ENCODE peak calls at places on chromosomes 7 and 10, in seven cellular contexts. I is transverse colon; M is lower lobe of right lung; Y is sigmoid colon; W is CD8-positive, alpha-beta memory T cell; N is upper lobe of right lung; A is H1. E is an unnamed sample.

GRCh38 chr10:52871191-52871843 is 98.7 kb upstream of the MBL2 start:
- DNase-seq in I (no peak), M (no peak), Y (no peak), W (no peak), N (no peak), A (no peak), E (no peak)

GRCh38 chr10:133388973-133389818 is 4.8 kb upstream of the MTG1 start:
- DNase-seq in I (peak), M (peak), Y (peak), W (peak), N (peak), A (no peak), E (no peak)

GRCh38 chr10:103983367-103983911 is 16.5 kb downstream of the SLK start:
- DNase-seq in I (no peak), M (no peak), Y (no peak), W (no peak), N (no peak), A (no peak), E (peak)

GRCh38 chr10:112039823-112040222 is 143.7 kb downstream of the GPAM start:
- DNase-seq in I (no peak), M (no peak), Y (no peak), W (no peak), N (no peak), A (no peak), E (no peak)

GRCh38 chr7:659306-659847 is 67.1 kb upstream of the DNAAF5 start:
- DNase-seq in I (no peak), M (peak), Y (no peak), W (no peak), N (no peak), A (no peak), E (no peak)

GRCh38 chr7:137209151-137209822 is 134.2 kb downstream of the PTN start:
- DNase-seq in I (no peak), M (no peak), Y (no peak), W (no peak), N (no peak), A (no peak), E (no peak)

GRCh38 chr7:154583454-154583853 is 419.5 kb downstream of the PAXIP1 start:
- DNase-seq in I (no peak), M (no peak), Y (no peak), W (no peak), N (no peak), A (no peak), E (no peak)

GRCh38 chr10:128784444-128784843 is 658.2 kb upstream of the MKI67 start:
- DNase-seq in I (no peak), M (no peak), Y (no peak), W (no peak), N (no peak), A (no peak), E (no peak)

GRCh38 chr7:122217125-122217524 is 73.1 kb upstream of the AASS start:
- DNase-seq in I (no peak), M (no peak), Y (no peak), W (no peak), N (no peak), A (no peak), E (no peak)

GRCh38 chr10:90293629-90294028 is 564.2 kb downstream of the HTR7 start:
- DNase-seq in I (no peak), M (no peak), Y (no peak), W (no peak), N (no peak), A (no peak), E (no peak)

GRCh38 chr7:102823715-102824114 is 74.9 kb downstream of the FAM185A start:
- DNase-seq in I (no peak), M (no peak), Y (no peak), W (no peak), N (no peak), A (no peak), E (no peak)

GRCh38 chr10:76970795-76971519 is 666.7 kb downstream of the KCNMA1 start:
- DNase-seq in I (no peak), M (no peak), Y (no peak), W (no peak), N (no peak), A (no peak), E (no peak)

GRCh38 chr10:3091346-3091787 is 24.0 kb downstream of the PFKP start:
- DNase-seq in I (no peak), M (peak), Y (no peak), W (no peak), N (peak), A (no peak), E (no peak)

GRCh38 chr10:88582806-88583583 is at the start of gene RNLS:
- DNase-seq in I (peak), M (peak), Y (peak), W (peak), N (peak), A (peak), E (peak)

GRCh38 chr10:110774069-110775021 is 97.4 kb upstream of the PDCD4 start:
- DNase-seq in I (no peak), M (no peak), Y (no peak), W (no peak), N (no peak), A (no peak), E (no peak)

GRCh38 chr10:119675483-119676170 is 24.4 kb downstream of the BAG3 start:
- DNase-seq in I (no peak), M (no peak), Y (no peak), W (no peak), N (no peak), A (no peak), E (no peak)

GRCh38 chr7:123237-123636 is 69.1 kb upstream of the FAM20C start:
- DNase-seq in I (no peak), M (no peak), Y (no peak), W (no peak), N (no peak), A (no peak), E (no peak)

GRCh38 chr10:69801434-69802315 is at the start of gene COL13A1:
- DNase-seq in I (peak), M (peak), Y (no peak), W (no peak), N (peak), A (peak), E (no peak)

GRCh38 chr10:13525683-13526082 is 3.1 kb downstream of the BEND7 start:
- DNase-seq in I (no peak), M (no peak), Y (no peak), W (no peak), N (no peak), A (no peak), E (no peak)

GRCh38 chr7:99399597-99399996 is 8.8 kb downstream of the PDAP1 start:
- DNase-seq in I (no peak), M (peak), Y (no peak), W (no peak), N (no peak), A (no peak), E (no peak)

GRCh38 chr7:94228678-94229077 is 166.0 kb upstream of the COL1A2 start:
- DNase-seq in I (no peak), M (no peak), Y (no peak), W (no peak), N (no peak), A (no peak), E (no peak)

GRCh38 chr10:18699849-18700554 is 40.8 kb downstream of the ARL5B start:
- DNase-seq in I (no peak), M (no peak), Y (no peak), W (no peak), N (no peak), A (no peak), E (no peak)

GRCh38 chr7:116363637-116364432 is 135.7 kb upstream of the CAV2 start:
- DNase-seq in I (no peak), M (no peak), Y (no peak), W (no peak), N (no peak), A (no peak), E (no peak)

DNA sequence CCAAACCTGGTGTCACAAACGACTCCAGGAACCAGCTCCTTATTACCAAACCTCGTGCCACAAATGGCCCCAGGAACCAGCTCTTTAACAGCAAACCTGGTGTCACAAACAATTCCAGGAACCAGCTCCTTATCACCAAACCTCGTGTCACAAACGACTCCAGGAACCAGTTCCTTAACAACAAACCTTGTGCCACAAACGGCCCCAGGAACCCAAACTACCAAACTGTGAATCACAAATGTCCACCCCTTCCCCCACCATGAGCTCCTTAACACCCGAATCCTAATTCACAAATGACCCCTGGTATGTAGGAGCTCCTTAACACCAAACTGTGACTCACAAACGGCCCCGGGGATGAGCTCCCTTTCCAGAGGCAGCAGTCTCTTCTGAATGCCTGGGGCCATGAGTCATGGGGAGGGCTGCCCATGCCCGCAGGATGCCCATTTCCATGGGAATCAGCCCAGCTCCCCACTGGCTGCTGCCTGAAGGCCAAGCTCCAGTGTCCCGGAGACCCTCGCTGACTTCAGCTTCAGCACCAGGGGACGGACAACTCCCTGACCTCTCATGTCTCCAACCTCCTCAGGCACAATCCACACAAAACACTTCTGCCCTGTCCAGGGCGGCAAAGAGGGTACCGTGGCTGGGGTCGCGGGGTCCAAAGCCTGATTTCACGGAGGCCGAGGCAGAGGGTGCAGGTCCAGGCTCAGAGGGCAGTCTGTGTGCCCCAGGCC is 213.1 kb downstream of the ELFN1 start:
- DNase-seq in I (no peak), M (no peak), Y (no peak), W (no peak), N (no peak), A (no peak), E (no peak)
- H3K27ac ChIP-seq in I (no peak), M (no peak), Y (no peak), W (peak), N (no peak), A (no peak), E (no peak)

GRCh38 chr7:159200421-159200820 is 55.8 kb upstream of the VIPR2 start:
- DNase-seq in I (no peak), M (no peak), Y (no peak), W (no peak), N (no peak), A (no peak), E (no peak)

GRCh38 chr7:159195926-159196325 is 51.3 kb upstream of the VIPR2 start:
- DNase-seq in I (no peak), M (no peak), Y (no peak), W (peak), N (no peak), A (no peak), E (no peak)

GRCh38 chr7:159198016-159198724 is 53.5 kb upstream of the VIPR2 start:
- DNase-seq in I (no peak), M (no peak), Y (no peak), W (no peak), N (no peak), A (no peak), E (peak)

GRCh38 chr7:159196584-159196983 is 51.9 kb upstream of the VIPR2 start:
- DNase-seq in I (no peak), M (no peak), Y (no peak), W (no peak), N (no peak), A (no peak), E (no peak)

DNA sequence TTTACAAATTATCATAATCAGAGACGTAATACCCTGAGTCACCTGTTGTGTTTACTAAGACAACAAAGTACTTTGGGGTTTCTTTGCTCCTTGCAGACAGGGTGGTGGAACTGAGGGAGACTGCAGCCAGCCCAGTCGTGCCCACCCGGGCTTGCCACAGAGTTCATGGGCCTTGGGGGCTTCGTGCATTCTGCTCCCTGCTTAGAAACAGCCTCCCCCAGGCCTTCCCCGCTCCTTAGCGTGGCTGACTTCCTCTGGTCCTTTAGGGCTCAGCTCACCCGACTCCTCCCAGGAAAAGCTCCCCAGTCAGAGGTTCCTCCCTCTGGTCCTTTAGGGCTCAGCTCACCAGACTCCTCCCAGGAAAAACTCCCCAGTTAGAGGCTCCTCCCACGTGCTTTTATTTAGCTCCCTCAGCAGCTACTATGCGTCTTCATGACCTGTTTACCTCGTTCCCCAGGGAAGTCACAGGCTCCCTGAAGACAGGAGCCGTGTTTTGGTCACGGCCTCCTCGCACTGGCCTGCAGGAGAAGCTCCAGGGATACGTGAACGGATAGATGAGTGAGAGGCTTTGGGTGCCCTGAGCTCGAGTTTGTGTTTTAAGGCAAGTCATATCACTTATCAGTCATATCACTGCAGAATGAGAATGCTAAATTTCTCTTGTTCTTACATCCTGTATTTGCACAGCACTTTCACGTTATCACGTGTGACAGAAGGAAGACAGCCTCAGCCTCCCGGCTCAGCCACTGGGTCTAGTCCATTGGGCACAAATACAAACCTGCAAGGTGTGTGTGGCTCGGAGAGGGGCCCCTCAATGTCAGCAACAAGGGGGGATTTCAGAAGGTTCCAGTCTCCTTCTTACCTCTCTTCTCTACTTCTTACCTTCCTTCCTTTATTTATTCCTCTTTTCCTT is 52.7 kb upstream of the VIPR2 start:
- DNase-seq in I (peak), M (no peak), Y (no peak), W (peak), N (no peak), A (no peak), E (peak)
- H3K27ac ChIP-seq in I (no peak), M (peak), Y (peak), W (peak), N (peak), A (no peak), E (peak)

GRCh38 chr10:124653311-124653710 is 90.9 kb downstream of the FAM53B start:
- DNase-seq in I (no peak), M (no peak), Y (no peak), W (no peak), N (no peak), A (no peak), E (no peak)
- H3K27ac ChIP-seq in I (no peak), M (peak), Y (no peak), W (no peak), N (peak), A (no peak), E (no peak)

GRCh38 chr10:121553861-121554264 is 44.4 kb downstream of the FGFR2 start:
- DNase-seq in I (peak), M (no peak), Y (no peak), W (no peak), N (no peak), A (no peak), E (no peak)

GRCh38 chr10:121556918-121557573 is 41.2 kb downstream of the FGFR2 start:
- DNase-seq in I (no peak), M (no peak), Y (no peak), W (no peak), N (no peak), A (no peak), E (no peak)

GRCh38 chr10:121558246-121558645 is 40.0 kb downstream of the FGFR2 start:
- DNase-seq in I (no peak), M (no peak), Y (no peak), W (no peak), N (no peak), A (no peak), E (no peak)

GRCh38 chr10:121556448-121556847 is 41.8 kb downstream of the FGFR2 start:
- DNase-seq in I (no peak), M (no peak), Y (no peak), W (no peak), N (no peak), A (no peak), E (no peak)

DNA sequence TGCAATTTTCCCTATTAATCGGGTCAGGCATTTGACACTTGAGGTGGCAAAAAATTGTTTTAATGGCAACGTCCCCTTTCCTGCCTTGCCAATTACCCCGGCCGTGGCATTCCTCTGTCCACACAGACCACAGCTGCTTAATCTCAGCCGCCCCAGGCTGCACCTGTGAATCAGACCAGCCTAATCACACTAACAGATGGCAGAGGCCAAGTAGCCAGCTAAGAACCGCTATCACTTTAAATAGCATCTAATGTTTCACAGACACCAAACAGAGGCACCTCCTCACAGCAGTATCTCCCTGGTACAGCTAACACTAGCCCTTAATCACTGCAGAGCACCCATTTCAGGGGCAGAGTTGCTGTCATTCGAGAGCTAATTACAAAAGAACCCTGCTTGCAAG is 38.9 kb downstream of the FGFR2 start:
- DNase-seq in I (no peak), M (no peak), Y (no peak), W (no peak), N (no peak), A (no peak), E (no peak)
- H3K27ac ChIP-seq in I (no peak), M (no peak), Y (peak), W (no peak), N (no peak), A (no peak), E (no peak)

E was measured in CD8-positive, alpha-beta T cell.